ENCODE peak calls at places on chromosomes 4 and X, in eight cellular contexts. One of them, this sample, is unnamed.

GRCh38 chr4:165828928-165829327 is 44.1 kb upstream of the TLL1 start:
- DNase-seq in SK-N-DZ: no peak
- DNase-seq in NCI-H1092 treated with DMSO at 0.1 percent for 48 hours: no peak
- DNase-seq in T-helper 2 cell: no peak
- DNase-seq in germinal center: no peak
- DNase-seq in GDM1: no peak
- DNase-seq in cardiac fibroblast: peak; percentile 17
- DNase-seq in tibial artery: no peak
- DNase-seq in this sample: no peak

GRCh38 chr4:81912420-81912819 is 440.7 kb upstream of the RASGEF1B start:
- DNase-seq in SK-N-DZ: no peak
- DNase-seq in NCI-H1092 treated with DMSO at 0.1 percent for 48 hours: no peak
- DNase-seq in T-helper 2 cell: no peak
- DNase-seq in germinal center: no peak
- DNase-seq in GDM1: no peak
- DNase-seq in cardiac fibroblast: no peak
- DNase-seq in tibial artery: no peak
- DNase-seq in this sample: no peak

GRCh38 chr4:155007660-155008176 is 200.7 kb upstream of the NPY2R start:
- DNase-seq in SK-N-DZ: no peak
- DNase-seq in NCI-H1092 treated with DMSO at 0.1 percent for 48 hours: no peak
- DNase-seq in T-helper 2 cell: no peak
- DNase-seq in germinal center: no peak
- DNase-seq in GDM1: no peak
- DNase-seq in cardiac fibroblast: peak; percentile 61
- DNase-seq in tibial artery: no peak
- DNase-seq in this sample: no peak

GRCh38 chrX:20742106-20742505 is 475.4 kb upstream of the RPS6KA3 start:
- DNase-seq in SK-N-DZ: no peak
- DNase-seq in NCI-H1092 treated with DMSO at 0.1 percent for 48 hours: peak; percentile 96
- DNase-seq in T-helper 2 cell: no peak
- DNase-seq in germinal center: no peak
- DNase-seq in GDM1: no peak
- DNase-seq in cardiac fibroblast: no peak
- DNase-seq in tibial artery: no peak
- DNase-seq in this sample: no peak

GRCh38 chr4:18938343-18939109 is 917.0 kb upstream of the LCORL start:
- DNase-seq in SK-N-DZ: no peak
- DNase-seq in NCI-H1092 treated with DMSO at 0.1 percent for 48 hours: no peak
- DNase-seq in T-helper 2 cell: no peak
- DNase-seq in germinal center: no peak
- DNase-seq in GDM1: no peak
- DNase-seq in cardiac fibroblast: no peak
- DNase-seq in tibial artery: no peak
- DNase-seq in this sample: no peak

GRCh38 chrX:102715967-102716366 is 3.7 kb downstream of the GPRASP2 start:
- DNase-seq in SK-N-DZ: no peak
- DNase-seq in NCI-H1092 treated with DMSO at 0.1 percent for 48 hours: no peak
- DNase-seq in T-helper 2 cell: no peak
- DNase-seq in germinal center: no peak
- DNase-seq in GDM1: no peak
- DNase-seq in cardiac fibroblast: no peak
- DNase-seq in tibial artery: no peak
- DNase-seq in this sample: no peak

GRCh38 chr4:182698212-182698611 is 219.0 kb downstream of the DCTD start:
- DNase-seq in SK-N-DZ: no peak
- DNase-seq in NCI-H1092 treated with DMSO at 0.1 percent for 48 hours: no peak
- DNase-seq in T-helper 2 cell: no peak
- DNase-seq in germinal center: no peak
- DNase-seq in GDM1: no peak
- DNase-seq in cardiac fibroblast: no peak
- DNase-seq in tibial artery: no peak
- DNase-seq in this sample: no peak

GRCh38 chrX:18574591-18574990 is 97.3 kb downstream of the RS1 start:
- DNase-seq in SK-N-DZ: no peak
- DNase-seq in NCI-H1092 treated with DMSO at 0.1 percent for 48 hours: no peak
- DNase-seq in T-helper 2 cell: no peak
- DNase-seq in germinal center: no peak
- DNase-seq in GDM1: no peak
- DNase-seq in cardiac fibroblast: peak; percentile 75
- DNase-seq in tibial artery: peak; percentile 71
- DNase-seq in this sample: no peak

GRCh38 chr4:148376151-148376550 is 66.1 kb downstream of the NR3C2 start:
- DNase-seq in SK-N-DZ: no peak
- DNase-seq in NCI-H1092 treated with DMSO at 0.1 percent for 48 hours: peak; percentile 24
- DNase-seq in T-helper 2 cell: no peak
- DNase-seq in germinal center: no peak
- DNase-seq in GDM1: no peak
- DNase-seq in cardiac fibroblast: peak; percentile 68
- DNase-seq in tibial artery: no peak
- DNase-seq in this sample: no peak

GRCh38 chr4:84966382-84967291 is at the start of gene WDFY3:
- DNase-seq in SK-N-DZ: peak; percentile 91
- DNase-seq in NCI-H1092 treated with DMSO at 0.1 percent for 48 hours: peak; percentile 94
- DNase-seq in T-helper 2 cell: no peak
- DNase-seq in germinal center: peak; percentile 7
- DNase-seq in GDM1: peak; percentile 84
- DNase-seq in cardiac fibroblast: peak; percentile 93
- DNase-seq in tibial artery: peak; percentile 92
- DNase-seq in this sample: peak; percentile 83

GRCh38 chr4:73705056-73705432 is 35.3 kb upstream of the CXCL8 start:
- DNase-seq in SK-N-DZ: no peak
- DNase-seq in NCI-H1092 treated with DMSO at 0.1 percent for 48 hours: no peak
- DNase-seq in T-helper 2 cell: no peak
- DNase-seq in germinal center: no peak
- DNase-seq in GDM1: no peak
- DNase-seq in cardiac fibroblast: no peak
- DNase-seq in tibial artery: no peak
- DNase-seq in this sample: no peak

GRCh38 chr4:78688385-78688784 is 87.8 kb upstream of the BMP2K start:
- DNase-seq in SK-N-DZ: no peak
- DNase-seq in NCI-H1092 treated with DMSO at 0.1 percent for 48 hours: no peak
- DNase-seq in T-helper 2 cell: no peak
- DNase-seq in germinal center: no peak
- DNase-seq in GDM1: no peak
- DNase-seq in cardiac fibroblast: no peak
- DNase-seq in tibial artery: no peak
- DNase-seq in this sample: no peak

GRCh38 chrX:154542723-154543424 is 3.8 kb downstream of the G6PD start:
- DNase-seq in SK-N-DZ: no peak
- DNase-seq in NCI-H1092 treated with DMSO at 0.1 percent for 48 hours: no peak
- DNase-seq in T-helper 2 cell: no peak
- DNase-seq in germinal center: no peak
- DNase-seq in GDM1: peak; percentile 62
- DNase-seq in cardiac fibroblast: no peak
- DNase-seq in tibial artery: peak; percentile 73
- DNase-seq in this sample: peak; percentile 67

GRCh38 chr4:7769936-7770674 is 169.6 kb downstream of the AFAP1 start:
- DNase-seq in SK-N-DZ: no peak
- DNase-seq in NCI-H1092 treated with DMSO at 0.1 percent for 48 hours: no peak
- DNase-seq in T-helper 2 cell: no peak
- DNase-seq in germinal center: no peak
- DNase-seq in GDM1: peak; percentile 15
- DNase-seq in cardiac fibroblast: peak; percentile 49
- DNase-seq in tibial artery: peak; percentile 64
- DNase-seq in this sample: no peak

GRCh38 chr4:170001688-170002267 is 24.4 kb downstream of the MFAP3L start:
- DNase-seq in SK-N-DZ: peak; percentile 39
- DNase-seq in NCI-H1092 treated with DMSO at 0.1 percent for 48 hours: peak; percentile 2
- DNase-seq in T-helper 2 cell: no peak
- DNase-seq in germinal center: no peak
- DNase-seq in GDM1: no peak
- DNase-seq in cardiac fibroblast: no peak
- DNase-seq in tibial artery: no peak
- DNase-seq in this sample: no peak

GRCh38 chr4:53281438-53281837 is 84.4 kb downstream of the SCFD2 start:
- DNase-seq in SK-N-DZ: no peak
- DNase-seq in NCI-H1092 treated with DMSO at 0.1 percent for 48 hours: no peak
- DNase-seq in T-helper 2 cell: no peak
- DNase-seq in germinal center: no peak
- DNase-seq in GDM1: no peak
- DNase-seq in cardiac fibroblast: no peak
- DNase-seq in tibial artery: no peak
- DNase-seq in this sample: no peak

GRCh38 chr4:183563874-183564273 is 59.0 kb downstream of the ING2 start:
- DNase-seq in SK-N-DZ: no peak
- DNase-seq in NCI-H1092 treated with DMSO at 0.1 percent for 48 hours: no peak
- DNase-seq in T-helper 2 cell: no peak
- DNase-seq in germinal center: no peak
- DNase-seq in GDM1: no peak
- DNase-seq in cardiac fibroblast: peak; percentile 13
- DNase-seq in tibial artery: no peak
- DNase-seq in this sample: no peak

GRCh38 chrX:154739952-154740351 is 10.9 kb downstream of the GAB3 start:
- DNase-seq in SK-N-DZ: no peak
- DNase-seq in NCI-H1092 treated with DMSO at 0.1 percent for 48 hours: no peak
- DNase-seq in T-helper 2 cell: no peak
- DNase-seq in germinal center: no peak
- DNase-seq in GDM1: no peak
- DNase-seq in cardiac fibroblast: no peak
- DNase-seq in tibial artery: no peak
- DNase-seq in this sample: no peak

GRCh38 chrX:63657821-63658220 is 127.2 kb downstream of the ARHGEF9 start:
- DNase-seq in SK-N-DZ: no peak
- DNase-seq in NCI-H1092 treated with DMSO at 0.1 percent for 48 hours: no peak
- DNase-seq in T-helper 2 cell: no peak
- DNase-seq in germinal center: no peak
- DNase-seq in GDM1: peak; percentile 45
- DNase-seq in cardiac fibroblast: peak; percentile 83
- DNase-seq in tibial artery: peak; percentile 88
- DNase-seq in this sample: peak; percentile 44

GRCh38 chr4:107060388-107060787 is 24.3 kb upstream of the DKK2 start:
- DNase-seq in SK-N-DZ: no peak
- DNase-seq in NCI-H1092 treated with DMSO at 0.1 percent for 48 hours: no peak
- DNase-seq in T-helper 2 cell: no peak
- DNase-seq in germinal center: no peak
- DNase-seq in GDM1: no peak
- DNase-seq in cardiac fibroblast: no peak
- DNase-seq in tibial artery: no peak
- DNase-seq in this sample: no peak

GRCh38 chr4:133149932-133150642 is 993 bp downstream of the PCDH10 start:
- DNase-seq in SK-N-DZ: peak; percentile 3
- DNase-seq in NCI-H1092 treated with DMSO at 0.1 percent for 48 hours: no peak
- DNase-seq in T-helper 2 cell: no peak
- DNase-seq in germinal center: no peak
- DNase-seq in GDM1: no peak
- DNase-seq in cardiac fibroblast: no peak
- DNase-seq in tibial artery: no peak
- DNase-seq in this sample: no peak

GRCh38 chr4:147550626-147551250 is 66.5 kb upstream of the TMEM184C start:
- DNase-seq in SK-N-DZ: peak; percentile 75
- DNase-seq in NCI-H1092 treated with DMSO at 0.1 percent for 48 hours: no peak
- DNase-seq in T-helper 2 cell: no peak
- DNase-seq in germinal center: no peak
- DNase-seq in GDM1: no peak
- DNase-seq in cardiac fibroblast: peak; percentile 57
- DNase-seq in tibial artery: peak; percentile 74
- DNase-seq in this sample: no peak

GRCh38 chrX:11890843-11891514 is 132.9 kb downstream of the MSL3 start:
- DNase-seq in SK-N-DZ: no peak
- DNase-seq in NCI-H1092 treated with DMSO at 0.1 percent for 48 hours: peak; percentile 55
- DNase-seq in T-helper 2 cell: no peak
- DNase-seq in germinal center: no peak
- DNase-seq in GDM1: no peak
- DNase-seq in cardiac fibroblast: peak; percentile 61
- DNase-seq in tibial artery: peak; percentile 61
- DNase-seq in this sample: no peak

GRCh38 chrX:68416592-68416991 is 16.7 kb downstream of the OPHN1 start:
- DNase-seq in SK-N-DZ: no peak
- DNase-seq in NCI-H1092 treated with DMSO at 0.1 percent for 48 hours: no peak
- DNase-seq in T-helper 2 cell: no peak
- DNase-seq in germinal center: no peak
- DNase-seq in GDM1: no peak
- DNase-seq in cardiac fibroblast: peak; percentile 3
- DNase-seq in tibial artery: no peak
- DNase-seq in this sample: no peak

GRCh38 chr4:99078336-99078735 is 10.3 kb downstream of the ADH5 start:
- DNase-seq in SK-N-DZ: no peak
- DNase-seq in NCI-H1092 treated with DMSO at 0.1 percent for 48 hours: no peak
- DNase-seq in T-helper 2 cell: no peak
- DNase-seq in germinal center: no peak
- DNase-seq in GDM1: no peak
- DNase-seq in cardiac fibroblast: no peak
- DNase-seq in tibial artery: no peak
- DNase-seq in this sample: no peak

GRCh38 chr4:165834116-165834515 is 38.9 kb upstream of the TLL1 start:
- DNase-seq in SK-N-DZ: no peak
- DNase-seq in NCI-H1092 treated with DMSO at 0.1 percent for 48 hours: peak; percentile 8
- DNase-seq in T-helper 2 cell: no peak
- DNase-seq in germinal center: no peak
- DNase-seq in GDM1: no peak
- DNase-seq in cardiac fibroblast: no peak
- DNase-seq in tibial artery: no peak
- DNase-seq in this sample: no peak

GRCh38 chrX:65874765-65875164 is 165.1 kb downstream of the VSIG4 start:
- DNase-seq in SK-N-DZ: no peak
- DNase-seq in NCI-H1092 treated with DMSO at 0.1 percent for 48 hours: no peak
- DNase-seq in T-helper 2 cell: no peak
- DNase-seq in germinal center: no peak
- DNase-seq in GDM1: no peak
- DNase-seq in cardiac fibroblast: no peak
- DNase-seq in tibial artery: no peak
- DNase-seq in this sample: no peak

GRCh38 chrX:74207539-74207938 is 96.4 kb upstream of the ZCCHC13 start:
- DNase-seq in SK-N-DZ: no peak
- DNase-seq in NCI-H1092 treated with DMSO at 0.1 percent for 48 hours: no peak
- DNase-seq in T-helper 2 cell: no peak
- DNase-seq in germinal center: no peak
- DNase-seq in GDM1: no peak
- DNase-seq in cardiac fibroblast: no peak
- DNase-seq in tibial artery: no peak
- DNase-seq in this sample: no peak

GRCh38 chr4:55004831-55005230 is 120.6 kb downstream of the KDR start:
- DNase-seq in SK-N-DZ: no peak
- DNase-seq in NCI-H1092 treated with DMSO at 0.1 percent for 48 hours: no peak
- DNase-seq in T-helper 2 cell: no peak
- DNase-seq in germinal center: no peak
- DNase-seq in GDM1: no peak
- DNase-seq in cardiac fibroblast: peak; percentile 83
- DNase-seq in tibial artery: no peak
- DNase-seq in this sample: no peak

GRCh38 chr4:23903859-23904438 is 14.1 kb upstream of the PPARGC1A start:
- DNase-seq in SK-N-DZ: peak; percentile 14
- DNase-seq in NCI-H1092 treated with DMSO at 0.1 percent for 48 hours: peak; percentile 97
- DNase-seq in T-helper 2 cell: no peak
- DNase-seq in germinal center: no peak
- DNase-seq in GDM1: no peak
- DNase-seq in cardiac fibroblast: peak; percentile 36
- DNase-seq in tibial artery: peak; percentile 74
- DNase-seq in this sample: no peak

GRCh38 chr4:109410226-109410625 is 23.4 kb upstream of the SEC24B start:
- DNase-seq in SK-N-DZ: no peak
- DNase-seq in NCI-H1092 treated with DMSO at 0.1 percent for 48 hours: no peak
- DNase-seq in T-helper 2 cell: no peak
- DNase-seq in germinal center: no peak
- DNase-seq in GDM1: no peak
- DNase-seq in cardiac fibroblast: no peak
- DNase-seq in tibial artery: no peak
- DNase-seq in this sample: no peak

GRCh38 chr4:83010111-83010521 is 507 bp downstream of the LIN54 start:
- DNase-seq in SK-N-DZ: no peak
- DNase-seq in NCI-H1092 treated with DMSO at 0.1 percent for 48 hours: peak; percentile 15
- DNase-seq in T-helper 2 cell: no peak
- DNase-seq in germinal center: peak; percentile 20
- DNase-seq in GDM1: peak; percentile 1
- DNase-seq in cardiac fibroblast: peak; percentile 34
- DNase-seq in tibial artery: no peak
- DNase-seq in this sample: no peak

This sample was measured in CD14-positive monocyte.